ENCODE peak calls at places on chromosome 17, in four cellular contexts. R is EL, H is NCI-H1092 treated with DMSO at 0.1 percent for 48 hours, W is mucosa of gallbladder. M is an unnamed sample.

GRCh38 chr17:35692811-35693210 is 38.6 kb upstream of the RASL10B start:
- DNase-seq in R (no peak), H (no peak), W (no peak), M (no peak)

GRCh38 chr17:41711669-41712400 is at the start of gene GAST:
- DNase-seq in R (no peak), H (no peak), W (no peak), M (no peak)

GRCh38 chr17:31398381-31399275 is 7.2 kb downstream of the RAB11FIP4 start:
- DNase-seq in R (no peak), H (no peak), W (no peak), M (no peak)

GRCh38 chr17:44219636-44220210 is at the start of gene UBTF:
- DNase-seq in R (peak), H (peak), W (peak), M (peak)

GRCh38 chr17:67245694-67246397 is 850 bp upstream of the HELZ start:
- DNase-seq in R (peak), H (peak), W (no peak), M (no peak)

GRCh38 chr17:82830249-82830661 is 9.6 kb downstream of the ZNF750 start:
- DNase-seq in R (no peak), H (no peak), W (peak), M (no peak)

GRCh38 chr17:75869282-75870141 is 8.9 kb downstream of the TRIM47 start:
- DNase-seq in R (no peak), H (peak), W (no peak), M (no peak)

GRCh38 chr17:489758-490329 is 137.2 kb upstream of the RPH3AL start:
- DNase-seq in R (peak), H (no peak), W (no peak), M (peak)

GRCh38 chr17:48492401-48493298 is 38.2 kb downstream of the HOXB1 start:
- DNase-seq in R (peak), H (peak), W (peak), M (peak)

GRCh38 chr17:15351925-15352324 is 10.5 kb upstream of the TEKT3 start:
- DNase-seq in R (peak), H (no peak), W (peak), M (peak)

GRCh38 chr17:62740066-62740465 is 68.0 kb downstream of the MARCHF10 start:
- DNase-seq in R (no peak), H (no peak), W (no peak), M (peak)

GRCh38 chr17:8953152-8953885 is 12.2 kb downstream of the PIK3R5 start:
- DNase-seq in R (no peak), H (no peak), W (no peak), M (no peak)

GRCh38 chr17:45293413-45294211 is 23.2 kb downstream of the MAP3K14 start:
- DNase-seq in R (peak), H (no peak), W (peak), M (peak)

GRCh38 chr17:28916302-28916934 is 13.5 kb upstream of the DHRS13 start:
- DNase-seq in R (no peak), H (peak), W (peak), M (peak)

GRCh38 chr17:46039592-46040186 is 40.6 kb downstream of the STH start:
- DNase-seq in R (no peak), H (peak), W (no peak), M (no peak)

GRCh38 chr17:55750750-55751641 is at the start of gene PCTP:
- DNase-seq in R (peak), H (peak), W (peak), M (peak)

GRCh38 chr17:81683208-81683583 is 401 bp downstream of the ARL16 start:
- DNase-seq in R (no peak), H (no peak), W (no peak), M (no peak)

GRCh38 chr17:74280093-74280513 is 6.1 kb downstream of the DNAI2 start:
- DNase-seq in R (no peak), H (no peak), W (no peak), M (no peak)

GRCh38 chr17:65531508-65532431 is 29.7 kb downstream of the AXIN2 start:
- DNase-seq in R (peak), H (peak), W (peak), M (peak)

GRCh38 chr17:50161023-50161910 is 4.5 kb upstream of the SGCA start:
- DNase-seq in R (peak), H (peak), W (peak), M (peak)

GRCh38 chr17:74530751-74531150 is 524 bp downstream of the CD300LB start:
- DNase-seq in R (no peak), H (no peak), W (no peak), M (no peak)

GRCh38 chr17:64146418-64147109 is 16.6 kb upstream of the ERN1 start:
- DNase-seq in R (peak), H (peak), W (peak), M (peak)

GRCh38 chr17:28974451-28974850 is 23.1 kb upstream of the PHF12 start:
- DNase-seq in R (no peak), H (no peak), W (no peak), M (no peak)

GRCh38 chr17:7234100-7235012 is at the start of gene DVL2:
- DNase-seq in R (peak), H (peak), W (peak), M (peak)

GRCh38 chr17:59221159-59221847 is 992 bp downstream of the GDPD1 start:
- DNase-seq in R (no peak), H (no peak), W (no peak), M (peak)

GRCh38 chr17:1168537-1169234 is 11.1 kb downstream of the ABR start:
- DNase-seq in R (no peak), H (peak), W (no peak), M (no peak)

GRCh38 chr17:82215972-82216300 is 3.3 kb upstream of the CCDC57 start:
- DNase-seq in R (no peak), H (no peak), W (no peak), M (no peak)

GRCh38 chr17:31517524-31517923 is 126.0 kb downstream of the RAB11FIP4 start:
- DNase-seq in R (no peak), H (peak), W (no peak), M (no peak)

GRCh38 chr17:63917646-63918045 is 993 bp downstream of the GH1 start:
- DNase-seq in R (no peak), H (no peak), W (no peak), M (no peak)

GRCh38 chr17:1043601-1044251 is 46.8 kb downstream of the TIMM22 start:
- DNase-seq in R (no peak), H (no peak), W (no peak), M (peak)

GRCh38 chr17:16568541-16569357 is at the start of gene ZNF287:
- DNase-seq in R (peak), H (peak), W (peak), M (peak)

GRCh38 chr17:34248807-34249496 is 6.1 kb upstream of the CCL2 start:
- DNase-seq in R (no peak), H (no peak), W (no peak), M (no peak)

GRCh38 chr17:43855061-43855460 is 8.1 kb downstream of the CD300LG start:
- DNase-seq in R (no peak), H (no peak), W (no peak), M (no peak)

GRCh38 chr17:79009397-79010303 is at the start of gene CANT1:
- DNase-seq in R (peak), H (peak), W (peak), M (peak)

GRCh38 chr17:66649818-66650489 is 185.0 kb upstream of the CACNG5 start:
- DNase-seq in R (no peak), H (no peak), W (no peak), M (no peak)

GRCh38 chr17:65850486-65850885 is 289.0 kb upstream of the AXIN2 start:
- DNase-seq in R (peak), H (no peak), W (no peak), M (peak)

GRCh38 chr17:73030995-73031394 is 61.5 kb downstream of the SLC39A11 start:
- DNase-seq in R (no peak), H (no peak), W (no peak), M (no peak)

GRCh38 chr17:67659028-67659427 is 58.7 kb upstream of the NOL11 start:
- DNase-seq in R (no peak), H (no peak), W (no peak), M (no peak)

GRCh38 chr17:59329558-59330313 is 1.7 kb upstream of the YPEL2 start:
- DNase-seq in R (peak), H (peak), W (peak), M (peak)

GRCh38 chr17:2594657-2595085 is 1.2 kb downstream of the PAFAH1B1 start:
- DNase-seq in R (peak), H (no peak), W (no peak), M (no peak)